ENCODE peak calls at places on chromosomes 16 and 17, in eight cellular contexts. One of them, this sample, is unnamed.

GRCh38 chr17:72683506-72684404 is 408.7 kb downstream of the SLC39A11 start:
- DNase-seq in breast epithelium: peak
- DNase-seq in body of pancreas: peak
- DNase-seq in testis: no peak
- DNase-seq in K562: no peak
- DNase-seq in heart left ventricle: no peak
- DNase-seq in transverse colon: peak
- DNase-seq in ovary: no peak
- DNase-seq in this sample: no peak

GRCh38 chr17:82807562-82807961 is 32.3 kb downstream of the ZNF750 start:
- DNase-seq in breast epithelium: no peak
- DNase-seq in body of pancreas: no peak
- DNase-seq in testis: no peak
- DNase-seq in K562: no peak
- DNase-seq in heart left ventricle: no peak
- DNase-seq in transverse colon: no peak
- DNase-seq in ovary: no peak
- DNase-seq in this sample: no peak

GRCh38 chr16:4214215-4214621 is 27.7 kb downstream of the SRL start:
- DNase-seq in breast epithelium: peak
- DNase-seq in body of pancreas: no peak
- DNase-seq in testis: no peak
- DNase-seq in K562: no peak
- DNase-seq in heart left ventricle: no peak
- DNase-seq in transverse colon: peak
- DNase-seq in ovary: peak
- DNase-seq in this sample: peak

GRCh38 chr17:82019905-82020873 is 2.5 kb downstream of the CENPX start:
- DNase-seq in breast epithelium: no peak
- DNase-seq in body of pancreas: no peak
- DNase-seq in testis: peak
- DNase-seq in K562: peak
- DNase-seq in heart left ventricle: peak
- DNase-seq in transverse colon: peak
- DNase-seq in ovary: peak
- DNase-seq in this sample: no peak

GRCh38 chr16:28042856-28043255 is 20.7 kb downstream of the GSG1L start:
- DNase-seq in breast epithelium: no peak
- DNase-seq in body of pancreas: no peak
- DNase-seq in testis: no peak
- DNase-seq in K562: no peak
- DNase-seq in heart left ventricle: no peak
- DNase-seq in transverse colon: no peak
- DNase-seq in ovary: no peak
- DNase-seq in this sample: no peak

GRCh38 chr17:81066072-81066471 is 31.1 kb downstream of the BAIAP2 start:
- DNase-seq in breast epithelium: peak
- DNase-seq in body of pancreas: peak
- DNase-seq in testis: no peak
- DNase-seq in K562: no peak
- DNase-seq in heart left ventricle: no peak
- DNase-seq in transverse colon: no peak
- DNase-seq in ovary: no peak
- DNase-seq in this sample: no peak

GRCh38 chr17:45302649-45303173 is 14.1 kb downstream of the MAP3K14 start:
- DNase-seq in breast epithelium: no peak
- DNase-seq in body of pancreas: no peak
- DNase-seq in testis: peak
- DNase-seq in K562: no peak
- DNase-seq in heart left ventricle: peak
- DNase-seq in transverse colon: peak
- DNase-seq in ovary: peak
- DNase-seq in this sample: peak

GRCh38 chr17:79075861-79076406 is 1.3 kb downstream of the ENGASE start:
- DNase-seq in breast epithelium: no peak
- DNase-seq in body of pancreas: no peak
- DNase-seq in testis: no peak
- DNase-seq in K562: no peak
- DNase-seq in heart left ventricle: no peak
- DNase-seq in transverse colon: no peak
- DNase-seq in ovary: peak
- DNase-seq in this sample: no peak

GRCh38 chr16:4376820-4377572 is 5.3 kb downstream of the VASN start:
- DNase-seq in breast epithelium: no peak
- DNase-seq in body of pancreas: no peak
- DNase-seq in testis: no peak
- DNase-seq in K562: no peak
- DNase-seq in heart left ventricle: peak
- DNase-seq in transverse colon: no peak
- DNase-seq in ovary: peak
- DNase-seq in this sample: peak

GRCh38 chr17:82589851-82590180 is 58.4 kb downstream of the WDR45B start:
- DNase-seq in breast epithelium: no peak
- DNase-seq in body of pancreas: no peak
- DNase-seq in testis: no peak
- DNase-seq in K562: no peak
- DNase-seq in heart left ventricle: no peak
- DNase-seq in transverse colon: no peak
- DNase-seq in ovary: no peak
- DNase-seq in this sample: no peak

GRCh38 chr17:50051082-50051576 is 4.8 kb upstream of the ITGA3 start:
- DNase-seq in breast epithelium: no peak
- DNase-seq in body of pancreas: peak
- DNase-seq in testis: no peak
- DNase-seq in K562: peak
- DNase-seq in heart left ventricle: no peak
- DNase-seq in transverse colon: no peak
- DNase-seq in ovary: no peak
- DNase-seq in this sample: no peak

GRCh38 chr16:50836121-50836541 is 94.2 kb downstream of the CYLD start:
- DNase-seq in breast epithelium: no peak
- DNase-seq in body of pancreas: no peak
- DNase-seq in testis: no peak
- DNase-seq in K562: no peak
- DNase-seq in heart left ventricle: no peak
- DNase-seq in transverse colon: no peak
- DNase-seq in ovary: no peak
- DNase-seq in this sample: no peak

GRCh38 chr17:75010683-75011406 is 1.6 kb upstream of the MRPL58 start:
- DNase-seq in breast epithelium: peak
- DNase-seq in body of pancreas: peak
- DNase-seq in testis: no peak
- DNase-seq in K562: peak
- DNase-seq in heart left ventricle: peak
- DNase-seq in transverse colon: peak
- DNase-seq in ovary: peak
- DNase-seq in this sample: peak

GRCh38 chr16:80366023-80366422 is 174.8 kb upstream of the DYNLRB2 start:
- DNase-seq in breast epithelium: no peak
- DNase-seq in body of pancreas: no peak
- DNase-seq in testis: no peak
- DNase-seq in K562: no peak
- DNase-seq in heart left ventricle: no peak
- DNase-seq in transverse colon: no peak
- DNase-seq in ovary: no peak
- DNase-seq in this sample: no peak

GRCh38 chr17:2547176-2547575 is 35.5 kb upstream of the METTL16 start:
- DNase-seq in breast epithelium: no peak
- DNase-seq in body of pancreas: no peak
- DNase-seq in testis: no peak
- DNase-seq in K562: no peak
- DNase-seq in heart left ventricle: no peak
- DNase-seq in transverse colon: no peak
- DNase-seq in ovary: no peak
- DNase-seq in this sample: no peak

GRCh38 chr17:71484546-71484945 is 636.3 kb upstream of the SOX9 start:
- DNase-seq in breast epithelium: no peak
- DNase-seq in body of pancreas: no peak
- DNase-seq in testis: peak
- DNase-seq in K562: no peak
- DNase-seq in heart left ventricle: no peak
- DNase-seq in transverse colon: no peak
- DNase-seq in ovary: no peak
- DNase-seq in this sample: no peak

GRCh38 chr16:66020061-66020460 is 346.4 kb upstream of the CDH5 start:
- DNase-seq in breast epithelium: no peak
- DNase-seq in body of pancreas: no peak
- DNase-seq in testis: no peak
- DNase-seq in K562: no peak
- DNase-seq in heart left ventricle: no peak
- DNase-seq in transverse colon: no peak
- DNase-seq in ovary: no peak
- DNase-seq in this sample: no peak

GRCh38 chr17:73645050-73645871 is 1.0 kb upstream of the SDK2 start:
- DNase-seq in breast epithelium: no peak
- DNase-seq in body of pancreas: no peak
- DNase-seq in testis: peak
- DNase-seq in K562: no peak
- DNase-seq in heart left ventricle: peak
- DNase-seq in transverse colon: peak
- DNase-seq in ovary: peak
- DNase-seq in this sample: no peak

GRCh38 chr17:35373532-35373983 is at the start of gene SLFN11:
- DNase-seq in breast epithelium: peak
- DNase-seq in body of pancreas: peak
- DNase-seq in testis: peak
- DNase-seq in K562: peak
- DNase-seq in heart left ventricle: peak
- DNase-seq in transverse colon: peak
- DNase-seq in ovary: peak
- DNase-seq in this sample: peak

GRCh38 chr17:36092228-36092627 is 2.3 kb upstream of the CCL3 start:
- DNase-seq in breast epithelium: no peak
- DNase-seq in body of pancreas: no peak
- DNase-seq in testis: no peak
- DNase-seq in K562: no peak
- DNase-seq in heart left ventricle: no peak
- DNase-seq in transverse colon: no peak
- DNase-seq in ovary: no peak
- DNase-seq in this sample: no peak

GRCh38 chr16:71461686-71462648 is at the start of gene ZNF23:
- DNase-seq in breast epithelium: peak
- DNase-seq in body of pancreas: peak
- DNase-seq in testis: peak
- DNase-seq in K562: peak
- DNase-seq in heart left ventricle: peak
- DNase-seq in transverse colon: peak
- DNase-seq in ovary: peak
- DNase-seq in this sample: peak
- TF ChIP-seq POLR2A in breast epithelium: peak
- TF ChIP-seq POLR2A in body of pancreas: peak
- TF ChIP-seq POLR2A in testis: no peak
- TF ChIP-seq POLR2A in K562: peak
- TF ChIP-seq POLR2A in heart left ventricle: no peak
- TF ChIP-seq POLR2A in transverse colon: peak
- TF ChIP-seq POLR2A in ovary: peak
- TF ChIP-seq POLR2A in this sample: peak

GRCh38 chr17:14818469-14818868 is 446.7 kb downstream of the PMP22 start:
- DNase-seq in breast epithelium: no peak
- DNase-seq in body of pancreas: no peak
- DNase-seq in testis: no peak
- DNase-seq in K562: no peak
- DNase-seq in heart left ventricle: no peak
- DNase-seq in transverse colon: no peak
- DNase-seq in ovary: no peak
- DNase-seq in this sample: no peak

GRCh38 chr17:14815079-14815478 is 450.0 kb downstream of the PMP22 start:
- DNase-seq in breast epithelium: no peak
- DNase-seq in body of pancreas: no peak
- DNase-seq in testis: no peak
- DNase-seq in K562: no peak
- DNase-seq in heart left ventricle: no peak
- DNase-seq in transverse colon: no peak
- DNase-seq in ovary: no peak
- DNase-seq in this sample: no peak

GRCh38 chr17:14808425-14808824 is 456.7 kb downstream of the PMP22 start:
- DNase-seq in breast epithelium: no peak
- DNase-seq in body of pancreas: no peak
- DNase-seq in testis: no peak
- DNase-seq in K562: no peak
- DNase-seq in heart left ventricle: no peak
- DNase-seq in transverse colon: no peak
- DNase-seq in ovary: no peak
- DNase-seq in this sample: no peak

GRCh38 chr17:14813649-14814048 is 451.5 kb downstream of the PMP22 start:
- DNase-seq in breast epithelium: no peak
- DNase-seq in body of pancreas: peak
- DNase-seq in testis: peak
- DNase-seq in K562: peak
- DNase-seq in heart left ventricle: peak
- DNase-seq in transverse colon: no peak
- DNase-seq in ovary: no peak
- DNase-seq in this sample: no peak
- TF ChIP-seq CTCF in breast epithelium: peak
- TF ChIP-seq CTCF in body of pancreas: peak
- TF ChIP-seq CTCF in testis: peak
- TF ChIP-seq CTCF in K562: peak
- TF ChIP-seq CTCF in heart left ventricle: no peak
- TF ChIP-seq CTCF in transverse colon: no peak
- TF ChIP-seq CTCF in ovary: no peak
- TF ChIP-seq CTCF in this sample: no peak

DNA sequence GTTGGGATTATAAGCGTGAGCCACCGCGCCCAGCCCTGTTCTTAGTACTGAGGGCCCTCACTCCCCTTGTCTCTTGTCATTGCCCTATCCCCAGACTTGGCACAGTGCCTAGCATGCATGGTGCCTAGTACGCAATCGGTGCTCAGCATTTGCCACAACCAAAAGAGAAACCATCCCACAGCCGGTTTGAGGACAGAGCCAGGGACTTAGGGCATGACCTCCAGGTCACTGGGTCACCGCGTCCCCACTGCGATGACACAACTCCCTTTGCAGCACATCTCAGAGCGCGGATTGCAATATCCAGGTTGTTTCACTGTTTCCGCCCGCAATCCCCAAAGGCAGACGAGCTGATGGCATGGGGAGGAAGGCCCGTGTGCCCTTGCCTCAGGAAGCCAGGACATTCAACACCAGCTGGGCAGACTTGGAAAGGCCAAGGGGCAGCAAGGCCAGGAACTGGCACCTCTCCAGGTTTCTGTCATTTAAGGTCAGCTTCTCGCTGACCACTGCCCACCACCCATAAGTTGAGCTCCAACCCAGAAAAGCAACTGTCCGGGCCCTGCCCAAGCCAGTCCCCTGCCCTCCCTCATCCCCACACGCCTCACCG is 274.5 kb downstream of the MRTFB start:
- DNase-seq in breast epithelium: no peak
- DNase-seq in body of pancreas: no peak
- DNase-seq in testis: no peak
- DNase-seq in K562: no peak
- DNase-seq in heart left ventricle: no peak
- DNase-seq in transverse colon: no peak
- DNase-seq in ovary: no peak
- DNase-seq in this sample: no peak
- H3K27ac ChIP-seq in breast epithelium: no peak
- H3K27ac ChIP-seq in body of pancreas: no peak
- H3K27ac ChIP-seq in testis: no peak
- H3K27ac ChIP-seq in K562: no peak
- H3K27ac ChIP-seq in heart left ventricle: no peak
- H3K27ac ChIP-seq in transverse colon: no peak
- H3K27ac ChIP-seq in ovary: no peak
- H3K27ac ChIP-seq in this sample: no peak

GRCh38 chr16:46756772-46757171 is 8.6 kb upstream of the MYLK3 start:
- DNase-seq in breast epithelium: no peak
- DNase-seq in body of pancreas: no peak
- DNase-seq in testis: no peak
- DNase-seq in K562: no peak
- DNase-seq in heart left ventricle: peak
- DNase-seq in transverse colon: no peak
- DNase-seq in ovary: no peak
- DNase-seq in this sample: no peak
- TF ChIP-seq POLR2A in breast epithelium: no peak
- TF ChIP-seq POLR2A in body of pancreas: no peak
- TF ChIP-seq POLR2A in testis: no peak
- TF ChIP-seq POLR2A in K562: no peak
- TF ChIP-seq POLR2A in heart left ventricle: no peak
- TF ChIP-seq POLR2A in transverse colon: no peak
- TF ChIP-seq POLR2A in ovary: no peak
- TF ChIP-seq POLR2A in this sample: no peak